ENCODE peak calls at places on chromosomes 1 and 21, in eight cellular contexts. S is A549, M is GM12891, W is T-cell, B is progenitor cell of endocrine pancreas, X is NT2/D1, Q is thoracic aorta, L is NCI-H146. J is an unnamed sample.

GRCh38 chr1:236181059-236181458 is 38.7 kb downstream of the GPR137B start:
- DNase-seq in S (no peak), M (no peak), W (no peak), B (no peak), X (no peak), Q (no peak), L (no peak), J (no peak)

GRCh38 chr1:84363622-84364021 is 34.7 kb upstream of the DNASE2B start:
- DNase-seq in S (no peak), M (no peak), W (no peak), B (no peak), X (no peak), Q (no peak), L (no peak), J (no peak)

GRCh38 chr1:7120863-7121621 is 335.8 kb downstream of the CAMTA1 start:
- DNase-seq in S (no peak), M (no peak), W (no peak), B (no peak), X (no peak), Q (no peak), L (no peak), J (no peak)

GRCh38 chr1:246726255-246726679 is 2.1 kb downstream of the SCCPDH start:
- DNase-seq in S (no peak), M (no peak), W (no peak), B (no peak), X (no peak), Q (no peak), L (no peak), J (no peak)

GRCh38 chr1:113390871-113391642 is 742 bp downstream of the MAGI3 start:
- DNase-seq in S (peak), M (peak), W (peak), B (peak), X (no peak), Q (no peak), L (peak), J (peak)

GRCh38 chr21:43805275-43805800 is 16.0 kb downstream of the RRP1 start:
- DNase-seq in S (no peak), M (peak), W (no peak), B (no peak), X (no peak), Q (no peak), L (no peak), J (peak)

GRCh38 chr1:40748841-40749718 is 34.5 kb upstream of the KCNQ4 start:
- DNase-seq in S (no peak), M (no peak), W (no peak), B (no peak), X (no peak), Q (no peak), L (no peak), J (no peak)

GRCh38 chr1:151708891-151709290 is 7.7 kb downstream of the CELF3 start:
- DNase-seq in S (no peak), M (no peak), W (no peak), B (no peak), X (no peak), Q (no peak), L (no peak), J (no peak)

GRCh38 chr1:200620273-200621131 is at the start of gene KIF14:
- DNase-seq in S (peak), M (peak), W (peak), B (peak), X (peak), Q (peak), L (peak), J (peak)

GRCh38 chr1:228171221-228171891 is 5.8 kb downstream of the IBA57 start:
- DNase-seq in S (no peak), M (no peak), W (no peak), B (no peak), X (no peak), Q (no peak), L (no peak), J (no peak)

GRCh38 chr1:241475688-241476087 is 43.9 kb downstream of the FH start:
- DNase-seq in S (no peak), M (no peak), W (no peak), B (no peak), X (no peak), Q (no peak), L (no peak), J (no peak)

GRCh38 chr1:215526147-215526845 is 40.8 kb upstream of the KCTD3 start:
- DNase-seq in S (no peak), M (no peak), W (no peak), B (no peak), X (peak), Q (no peak), L (peak), J (peak)

GRCh38 chr1:38029081-38029681 is 16.6 kb downstream of the UTP11 start:
- DNase-seq in S (no peak), M (no peak), W (no peak), B (no peak), X (peak), Q (no peak), L (peak), J (no peak)

GRCh38 chr1:58293388-58293787 is 253.1 kb downstream of the OMA1 start:
- DNase-seq in S (no peak), M (no peak), W (no peak), B (no peak), X (no peak), Q (no peak), L (no peak), J (no peak)

GRCh38 chr1:59672851-59673574 is 141.7 kb upstream of the HOOK1 start:
- DNase-seq in S (peak), M (no peak), W (no peak), B (no peak), X (no peak), Q (no peak), L (no peak), J (no peak)

GRCh38 chr1:68210027-68210426 is 22.3 kb downstream of the WLS start:
- DNase-seq in S (no peak), M (no peak), W (no peak), B (no peak), X (no peak), Q (no peak), L (no peak), J (no peak)

GRCh38 chr1:55854911-55855310 is 639.7 kb upstream of the USP24 start:
- DNase-seq in S (no peak), M (no peak), W (no peak), B (no peak), X (no peak), Q (no peak), L (no peak), J (no peak)

GRCh38 chr1:38671221-38671620 is 188.4 kb downstream of the RRAGC start:
- DNase-seq in S (no peak), M (no peak), W (no peak), B (no peak), X (no peak), Q (no peak), L (no peak), J (no peak)

GRCh38 chr1:38044224-38045215 is 2.1 kb downstream of the POU3F1 start:
- DNase-seq in S (no peak), M (no peak), W (no peak), B (no peak), X (no peak), Q (no peak), L (no peak), J (no peak)

GRCh38 chr21:25515484-25516405 is 91.5 kb downstream of the MRPL39 start:
- DNase-seq in S (no peak), M (no peak), W (no peak), B (no peak), X (no peak), Q (no peak), L (no peak), J (no peak)

GRCh38 chr1:30923597-30923996 is 15.0 kb upstream of the SDC3 start:
- DNase-seq in S (no peak), M (no peak), W (no peak), B (no peak), X (no peak), Q (no peak), L (no peak), J (no peak)

GRCh38 chr1:24702511-24703293 is 42.5 kb upstream of the CLIC4 start:
- DNase-seq in S (no peak), M (no peak), W (no peak), B (no peak), X (no peak), Q (no peak), L (peak), J (no peak)

J was measured in GM19239.